ENCODE peak calls at places on chromosome 20, in four cellular contexts. W is effector memory CD8-positive, alpha-beta T cell; A is CD4-positive, CD25-positive, alpha-beta regulatory T cell; Y is heart right ventricle. L is an unnamed sample.

GRCh38 chr20:33291830-33292355 is 8.9 kb downstream of the BPIFB1 start:
- ATAC-seq in W (peak; percentile 42), A (peak; percentile 39), Y (no peak), L (no peak)

GRCh38 chr20:53786071-53786444 is 192.4 kb upstream of the ZNF217 start:
- ATAC-seq in W (no peak), A (no peak), Y (no peak), L (no peak)

GRCh38 chr20:31815408-31816188 is 3.6 kb upstream of the MYLK2 start:
- ATAC-seq in W (no peak), A (no peak), Y (peak; percentile 13), L (no peak)

GRCh38 chr20:53444386-53444785 is 149.3 kb downstream of the ZNF217 start:
- ATAC-seq in W (no peak), A (no peak), Y (peak; percentile 47), L (no peak)

GRCh38 chr20:3786126-3786484 is 435 bp downstream of the CENPB start:
- ATAC-seq in W (peak; percentile 36), A (peak; percentile 16), Y (no peak), L (peak; percentile 44)

GRCh38 chr20:17837179-17837578 is 131.4 kb downstream of the SNX5 start:
- ATAC-seq in W (no peak), A (no peak), Y (no peak), L (no peak)

GRCh38 chr20:58308680-58309527 is 611 bp upstream of the RAB22A start:
- ATAC-seq in W (peak; percentile 19), A (peak; percentile 40), Y (peak; percentile 95), L (peak; percentile 85)

GRCh38 chr20:50537546-50538201 is 27.5 kb downstream of the PTPN1 start:
- ATAC-seq in W (no peak), A (no peak), Y (no peak), L (no peak)

GRCh38 chr20:56454754-56455153 is 13.7 kb upstream of the RTF2 start:
- ATAC-seq in W (no peak), A (no peak), Y (no peak), L (no peak)

GRCh38 chr20:49964964-49965780 is 17.6 kb upstream of the SNAI1 start:
- ATAC-seq in W (no peak), A (no peak), Y (no peak), L (no peak)

GRCh38 chr20:57210054-57210910 is 56.2 kb downstream of the BMP7 start:
- ATAC-seq in W (no peak), A (no peak), Y (no peak), L (no peak)

GRCh38 chr20:15379897-15380296 is 1042.5 kb upstream of the FLRT3 start:
- ATAC-seq in W (no peak), A (no peak), Y (no peak), L (no peak)

GRCh38 chr20:25245461-25245860 is 2.4 kb upstream of the PYGB start:
- ATAC-seq in W (no peak), A (no peak), Y (no peak), L (no peak)

GRCh38 chr20:41217422-41217821 is 80.1 kb downstream of the PLCG1 start:
- ATAC-seq in W (no peak), A (no peak), Y (no peak), L (no peak)

GRCh38 chr20:3374296-3374695 is 33.2 kb downstream of the DNAAF9 start:
- ATAC-seq in W (no peak), A (no peak), Y (peak; percentile 46), L (no peak)

GRCh38 chr20:3068075-3068474 is 3.3 kb upstream of the OXT start:
- ATAC-seq in W (no peak), A (no peak), Y (no peak), L (no peak)

GRCh38 chr20:5980720-5981119 is 30.3 kb downstream of the MCM8 start:
- ATAC-seq in W (no peak), A (no peak), Y (no peak), L (no peak)

GRCh38 chr20:760751-761417 is 7.4 kb downstream of the SLC52A3 start:
- ATAC-seq in W (no peak), A (no peak), Y (peak; percentile 44), L (no peak)

GRCh38 chr20:61678437-61678836 is 387.2 kb downstream of the TAF4 start:
- ATAC-seq in W (no peak), A (no peak), Y (no peak), L (no peak)

GRCh38 chr20:16608265-16608636 is 35.0 kb upstream of the KIF16B start:
- ATAC-seq in W (no peak), A (no peak), Y (peak; percentile 64), L (no peak)

GRCh38 chr20:40991181-40991889 is 37.3 kb upstream of the TOP1 start:
- ATAC-seq in W (peak; percentile 65), A (peak; percentile 92), Y (peak; percentile 76), L (peak; percentile 46)

GRCh38 chr20:4956200-4956810 is 45.0 kb downstream of the SLC23A2 start:
- ATAC-seq in W (peak; percentile 70), A (peak; percentile 72), Y (no peak), L (no peak)

GRCh38 chr20:37071481-37071911 is 24.3 kb downstream of the RBL1 start:
- ATAC-seq in W (peak; percentile 78), A (peak; percentile 93), Y (no peak), L (no peak)

GRCh38 chr20:20731945-20732296 is 19.5 kb upstream of the RALGAPA2 start:
- ATAC-seq in W (no peak), A (no peak), Y (peak; percentile 93), L (peak; percentile 77)

GRCh38 chr20:32216396-32217142 is 8.9 kb downstream of the POFUT1 start:
- ATAC-seq in W (no peak), A (no peak), Y (no peak), L (no peak)

GRCh38 chr20:59010995-59011873 is 4.2 kb upstream of the CTSZ start:
- ATAC-seq in W (no peak), A (peak; percentile 38), Y (peak; percentile 11), L (no peak)

GRCh38 chr20:51886891-51887608 is 84.7 kb upstream of the SALL4 start:
- ATAC-seq in W (no peak), A (no peak), Y (no peak), L (no peak)

GRCh38 chr20:57212890-57213276 is 53.6 kb downstream of the BMP7 start:
- ATAC-seq in W (no peak), A (no peak), Y (no peak), L (peak; percentile 9)

GRCh38 chr20:44750081-44750805 is 4.6 kb downstream of the KCNK15 start:
- ATAC-seq in W (no peak), A (no peak), Y (no peak), L (no peak)

GRCh38 chr20:50982372-50982771 is 23.8 kb downstream of the MOCS3 start:
- ATAC-seq in W (peak; percentile 27), A (no peak), Y (no peak), L (no peak)

GRCh38 chr20:49675368-49676151 is 38.1 kb downstream of the B4GALT5 start:
- ATAC-seq in W (peak; percentile 9), A (no peak), Y (no peak), L (no peak)

L was measured in gastroesophageal sphincter.